ENCODE peak calls at places on chromosome 15, in ten cellular contexts. One of them, this sample, is unnamed.

GRCh38 chr15:68820205-68820588 is 498 bp downstream of the ANP32A start:
- DNase-seq in kidney: peak
- DNase-seq in activated gamma-delta T cell treated with anti-CD3 and anti-CD28 coated beads, Interleukin-2, amount 50 U/mL, for 16 hours: peak
- DNase-seq in WTC11: no peak
- DNase-seq in stimulated activated CD4-positive, alpha-beta T cell treated with anti-CD3 and anti-CD28 coated beads, TNF-alpha, amount 100 ng/mL, for 24 hours: peak
- DNase-seq in T-helper 9 cell: peak
- DNase-seq in activated CD4-positive, alpha-beta T cell treated with anti-CD3 and anti-CD28 coated beads, Interleukin-2, amount 10 ng/mL, durations not matched to agents 7 days and 5 days: peak
- DNase-seq in stimulated activated naive CD8-positive, alpha-beta T cell treated with anti-CD3 and anti-CD28 coated beads, Interleukin-15, Interleukin-2, amounts not matched to agents 100 U/mL and 50 U/mL, for 24 hours: peak
- DNase-seq in ecto neural progenitor cell: no peak
- DNase-seq in sciatic nerve: peak
- DNase-seq in this sample: no peak

GRCh38 chr15:53416219-53416940 is 343.1 kb downstream of the WDR72 start:
- DNase-seq in kidney: no peak
- DNase-seq in activated gamma-delta T cell treated with anti-CD3 and anti-CD28 coated beads, Interleukin-2, amount 50 U/mL, for 16 hours: no peak
- DNase-seq in WTC11: no peak
- DNase-seq in stimulated activated CD4-positive, alpha-beta T cell treated with anti-CD3 and anti-CD28 coated beads, TNF-alpha, amount 100 ng/mL, for 24 hours: no peak
- DNase-seq in T-helper 9 cell: no peak
- DNase-seq in activated CD4-positive, alpha-beta T cell treated with anti-CD3 and anti-CD28 coated beads, Interleukin-2, amount 10 ng/mL, durations not matched to agents 7 days and 5 days: no peak
- DNase-seq in stimulated activated naive CD8-positive, alpha-beta T cell treated with anti-CD3 and anti-CD28 coated beads, Interleukin-15, Interleukin-2, amounts not matched to agents 100 U/mL and 50 U/mL, for 24 hours: no peak
- DNase-seq in ecto neural progenitor cell: no peak
- DNase-seq in sciatic nerve: no peak
- DNase-seq in this sample: no peak

GRCh38 chr15:85757073-85757938 is 37.4 kb downstream of the KLHL25 start:
- DNase-seq in kidney: peak
- DNase-seq in activated gamma-delta T cell treated with anti-CD3 and anti-CD28 coated beads, Interleukin-2, amount 50 U/mL, for 16 hours: no peak
- DNase-seq in WTC11: no peak
- DNase-seq in stimulated activated CD4-positive, alpha-beta T cell treated with anti-CD3 and anti-CD28 coated beads, TNF-alpha, amount 100 ng/mL, for 24 hours: no peak
- DNase-seq in T-helper 9 cell: no peak
- DNase-seq in activated CD4-positive, alpha-beta T cell treated with anti-CD3 and anti-CD28 coated beads, Interleukin-2, amount 10 ng/mL, durations not matched to agents 7 days and 5 days: no peak
- DNase-seq in stimulated activated naive CD8-positive, alpha-beta T cell treated with anti-CD3 and anti-CD28 coated beads, Interleukin-15, Interleukin-2, amounts not matched to agents 100 U/mL and 50 U/mL, for 24 hours: no peak
- DNase-seq in ecto neural progenitor cell: no peak
- DNase-seq in sciatic nerve: peak
- DNase-seq in this sample: no peak

GRCh38 chr15:32096867-32097266 is 66.6 kb downstream of the CHRNA7 start:
- DNase-seq in kidney: no peak
- DNase-seq in activated gamma-delta T cell treated with anti-CD3 and anti-CD28 coated beads, Interleukin-2, amount 50 U/mL, for 16 hours: no peak
- DNase-seq in WTC11: no peak
- DNase-seq in stimulated activated CD4-positive, alpha-beta T cell treated with anti-CD3 and anti-CD28 coated beads, TNF-alpha, amount 100 ng/mL, for 24 hours: no peak
- DNase-seq in T-helper 9 cell: no peak
- DNase-seq in activated CD4-positive, alpha-beta T cell treated with anti-CD3 and anti-CD28 coated beads, Interleukin-2, amount 10 ng/mL, durations not matched to agents 7 days and 5 days: no peak
- DNase-seq in stimulated activated naive CD8-positive, alpha-beta T cell treated with anti-CD3 and anti-CD28 coated beads, Interleukin-15, Interleukin-2, amounts not matched to agents 100 U/mL and 50 U/mL, for 24 hours: no peak
- DNase-seq in ecto neural progenitor cell: no peak
- DNase-seq in sciatic nerve: no peak
- DNase-seq in this sample: no peak

GRCh38 chr15:95259513-95259912 is 1028.2 kb downstream of the MCTP2 start:
- DNase-seq in kidney: peak
- DNase-seq in activated gamma-delta T cell treated with anti-CD3 and anti-CD28 coated beads, Interleukin-2, amount 50 U/mL, for 16 hours: peak
- DNase-seq in WTC11: peak
- DNase-seq in stimulated activated CD4-positive, alpha-beta T cell treated with anti-CD3 and anti-CD28 coated beads, TNF-alpha, amount 100 ng/mL, for 24 hours: peak
- DNase-seq in T-helper 9 cell: peak
- DNase-seq in activated CD4-positive, alpha-beta T cell treated with anti-CD3 and anti-CD28 coated beads, Interleukin-2, amount 10 ng/mL, durations not matched to agents 7 days and 5 days: peak
- DNase-seq in stimulated activated naive CD8-positive, alpha-beta T cell treated with anti-CD3 and anti-CD28 coated beads, Interleukin-15, Interleukin-2, amounts not matched to agents 100 U/mL and 50 U/mL, for 24 hours: peak
- DNase-seq in ecto neural progenitor cell: peak
- DNase-seq in sciatic nerve: peak
- DNase-seq in this sample: peak

GRCh38 chr15:63301088-63301487 is 23.7 kb downstream of the APH1B start:
- DNase-seq in kidney: no peak
- DNase-seq in activated gamma-delta T cell treated with anti-CD3 and anti-CD28 coated beads, Interleukin-2, amount 50 U/mL, for 16 hours: no peak
- DNase-seq in WTC11: no peak
- DNase-seq in stimulated activated CD4-positive, alpha-beta T cell treated with anti-CD3 and anti-CD28 coated beads, TNF-alpha, amount 100 ng/mL, for 24 hours: no peak
- DNase-seq in T-helper 9 cell: no peak
- DNase-seq in activated CD4-positive, alpha-beta T cell treated with anti-CD3 and anti-CD28 coated beads, Interleukin-2, amount 10 ng/mL, durations not matched to agents 7 days and 5 days: no peak
- DNase-seq in stimulated activated naive CD8-positive, alpha-beta T cell treated with anti-CD3 and anti-CD28 coated beads, Interleukin-15, Interleukin-2, amounts not matched to agents 100 U/mL and 50 U/mL, for 24 hours: no peak
- DNase-seq in ecto neural progenitor cell: no peak
- DNase-seq in sciatic nerve: no peak
- DNase-seq in this sample: no peak

GRCh38 chr15:90191795-90192494 is 9.2 kb upstream of the SEMA4B start:
- DNase-seq in kidney: peak
- DNase-seq in activated gamma-delta T cell treated with anti-CD3 and anti-CD28 coated beads, Interleukin-2, amount 50 U/mL, for 16 hours: no peak
- DNase-seq in WTC11: no peak
- DNase-seq in stimulated activated CD4-positive, alpha-beta T cell treated with anti-CD3 and anti-CD28 coated beads, TNF-alpha, amount 100 ng/mL, for 24 hours: no peak
- DNase-seq in T-helper 9 cell: no peak
- DNase-seq in activated CD4-positive, alpha-beta T cell treated with anti-CD3 and anti-CD28 coated beads, Interleukin-2, amount 10 ng/mL, durations not matched to agents 7 days and 5 days: peak
- DNase-seq in stimulated activated naive CD8-positive, alpha-beta T cell treated with anti-CD3 and anti-CD28 coated beads, Interleukin-15, Interleukin-2, amounts not matched to agents 100 U/mL and 50 U/mL, for 24 hours: peak
- DNase-seq in ecto neural progenitor cell: no peak
- DNase-seq in sciatic nerve: peak
- DNase-seq in this sample: no peak

GRCh38 chr15:28919201-28919627 is 33.4 kb downstream of the APBA2 start:
- DNase-seq in kidney: no peak
- DNase-seq in activated gamma-delta T cell treated with anti-CD3 and anti-CD28 coated beads, Interleukin-2, amount 50 U/mL, for 16 hours: no peak
- DNase-seq in WTC11: peak
- DNase-seq in stimulated activated CD4-positive, alpha-beta T cell treated with anti-CD3 and anti-CD28 coated beads, TNF-alpha, amount 100 ng/mL, for 24 hours: no peak
- DNase-seq in T-helper 9 cell: no peak
- DNase-seq in activated CD4-positive, alpha-beta T cell treated with anti-CD3 and anti-CD28 coated beads, Interleukin-2, amount 10 ng/mL, durations not matched to agents 7 days and 5 days: peak
- DNase-seq in stimulated activated naive CD8-positive, alpha-beta T cell treated with anti-CD3 and anti-CD28 coated beads, Interleukin-15, Interleukin-2, amounts not matched to agents 100 U/mL and 50 U/mL, for 24 hours: peak
- DNase-seq in ecto neural progenitor cell: no peak
- DNase-seq in sciatic nerve: no peak
- DNase-seq in this sample: no peak

GRCh38 chr15:35444557-35445204 is 101.3 kb downstream of the DPH6 start:
- DNase-seq in kidney: no peak
- DNase-seq in activated gamma-delta T cell treated with anti-CD3 and anti-CD28 coated beads, Interleukin-2, amount 50 U/mL, for 16 hours: no peak
- DNase-seq in WTC11: no peak
- DNase-seq in stimulated activated CD4-positive, alpha-beta T cell treated with anti-CD3 and anti-CD28 coated beads, TNF-alpha, amount 100 ng/mL, for 24 hours: no peak
- DNase-seq in T-helper 9 cell: no peak
- DNase-seq in activated CD4-positive, alpha-beta T cell treated with anti-CD3 and anti-CD28 coated beads, Interleukin-2, amount 10 ng/mL, durations not matched to agents 7 days and 5 days: no peak
- DNase-seq in stimulated activated naive CD8-positive, alpha-beta T cell treated with anti-CD3 and anti-CD28 coated beads, Interleukin-15, Interleukin-2, amounts not matched to agents 100 U/mL and 50 U/mL, for 24 hours: no peak
- DNase-seq in ecto neural progenitor cell: no peak
- DNase-seq in sciatic nerve: no peak
- DNase-seq in this sample: peak

GRCh38 chr15:101368086-101368780 is 73.2 kb upstream of the SNRPA1 start:
- DNase-seq in kidney: no peak
- DNase-seq in activated gamma-delta T cell treated with anti-CD3 and anti-CD28 coated beads, Interleukin-2, amount 50 U/mL, for 16 hours: no peak
- DNase-seq in WTC11: no peak
- DNase-seq in stimulated activated CD4-positive, alpha-beta T cell treated with anti-CD3 and anti-CD28 coated beads, TNF-alpha, amount 100 ng/mL, for 24 hours: no peak
- DNase-seq in T-helper 9 cell: no peak
- DNase-seq in activated CD4-positive, alpha-beta T cell treated with anti-CD3 and anti-CD28 coated beads, Interleukin-2, amount 10 ng/mL, durations not matched to agents 7 days and 5 days: no peak
- DNase-seq in stimulated activated naive CD8-positive, alpha-beta T cell treated with anti-CD3 and anti-CD28 coated beads, Interleukin-15, Interleukin-2, amounts not matched to agents 100 U/mL and 50 U/mL, for 24 hours: no peak
- DNase-seq in ecto neural progenitor cell: no peak
- DNase-seq in sciatic nerve: peak
- DNase-seq in this sample: no peak

GRCh38 chr15:63836579-63836978 is 2.8 kb upstream of the HERC1 start:
- DNase-seq in kidney: no peak
- DNase-seq in activated gamma-delta T cell treated with anti-CD3 and anti-CD28 coated beads, Interleukin-2, amount 50 U/mL, for 16 hours: no peak
- DNase-seq in WTC11: no peak
- DNase-seq in stimulated activated CD4-positive, alpha-beta T cell treated with anti-CD3 and anti-CD28 coated beads, TNF-alpha, amount 100 ng/mL, for 24 hours: no peak
- DNase-seq in T-helper 9 cell: no peak
- DNase-seq in activated CD4-positive, alpha-beta T cell treated with anti-CD3 and anti-CD28 coated beads, Interleukin-2, amount 10 ng/mL, durations not matched to agents 7 days and 5 days: no peak
- DNase-seq in stimulated activated naive CD8-positive, alpha-beta T cell treated with anti-CD3 and anti-CD28 coated beads, Interleukin-15, Interleukin-2, amounts not matched to agents 100 U/mL and 50 U/mL, for 24 hours: no peak
- DNase-seq in ecto neural progenitor cell: no peak
- DNase-seq in sciatic nerve: no peak
- DNase-seq in this sample: no peak

GRCh38 chr15:92205255-92205739 is 188.4 kb upstream of the ST8SIA2 start:
- DNase-seq in kidney: no peak
- DNase-seq in activated gamma-delta T cell treated with anti-CD3 and anti-CD28 coated beads, Interleukin-2, amount 50 U/mL, for 16 hours: no peak
- DNase-seq in WTC11: peak
- DNase-seq in stimulated activated CD4-positive, alpha-beta T cell treated with anti-CD3 and anti-CD28 coated beads, TNF-alpha, amount 100 ng/mL, for 24 hours: no peak
- DNase-seq in T-helper 9 cell: no peak
- DNase-seq in activated CD4-positive, alpha-beta T cell treated with anti-CD3 and anti-CD28 coated beads, Interleukin-2, amount 10 ng/mL, durations not matched to agents 7 days and 5 days: no peak
- DNase-seq in stimulated activated naive CD8-positive, alpha-beta T cell treated with anti-CD3 and anti-CD28 coated beads, Interleukin-15, Interleukin-2, amounts not matched to agents 100 U/mL and 50 U/mL, for 24 hours: no peak
- DNase-seq in ecto neural progenitor cell: peak
- DNase-seq in sciatic nerve: no peak
- DNase-seq in this sample: no peak